ENCODE peak calls at places on chromosomes 16 and 17, in eight cellular contexts. One of them, this sample, is unnamed.

GRCh38 chr16:8788578-8789172 is 8.8 kb downstream of the TMEM186 start:
- DNase-seq in midbrain: no peak
- DNase-seq in naive thymus-derived CD8-positive, alpha-beta T cell: no peak
- DNase-seq in GM03348: no peak
- DNase-seq in ureter: no peak
- DNase-seq in hypothalamus: no peak
- DNase-seq in EL: no peak
- DNase-seq in IMR-90: no peak
- DNase-seq in this sample: no peak

GRCh38 chr17:12813680-12814079 is 24.4 kb downstream of the ARHGAP44 start:
- DNase-seq in midbrain: no peak
- DNase-seq in ureter: no peak
- DNase-seq in GM03348: no peak
- DNase-seq in EL: no peak
- DNase-seq in IMR-90: no peak
- DNase-seq in hypothalamus: no peak
- DNase-seq in naive thymus-derived CD8-positive, alpha-beta T cell: no peak
- DNase-seq in this sample: no peak

GRCh38 chr17:47257651-47258339 is 4.2 kb downstream of the ITGB3 start:
- DNase-seq in naive thymus-derived CD8-positive, alpha-beta T cell: no peak
- DNase-seq in GM03348: peak; percentile 83
- DNase-seq in EL: peak; percentile 89
- DNase-seq in hypothalamus: no peak
- DNase-seq in IMR-90: peak; percentile 72
- DNase-seq in midbrain: no peak
- DNase-seq in ureter: no peak
- DNase-seq in this sample: no peak

GRCh38 chr16:66364117-66364958 is 2.2 kb upstream of the CDH5 start:
- DNase-seq in midbrain: no peak
- DNase-seq in naive thymus-derived CD8-positive, alpha-beta T cell: no peak
- DNase-seq in GM03348: peak; percentile 68
- DNase-seq in IMR-90: no peak
- DNase-seq in EL: no peak
- DNase-seq in hypothalamus: no peak
- DNase-seq in ureter: peak; percentile 51
- DNase-seq in this sample: peak; percentile 65

GRCh38 chr17:36534881-36535668 is at the start of gene PIGW:
- DNase-seq in EL: peak; percentile 90
- DNase-seq in naive thymus-derived CD8-positive, alpha-beta T cell: peak; percentile 85
- DNase-seq in ureter: peak; percentile 90
- DNase-seq in IMR-90: peak; percentile 85
- DNase-seq in GM03348: peak; percentile 95
- DNase-seq in hypothalamus: peak; percentile 70
- DNase-seq in midbrain: peak; percentile 87
- DNase-seq in this sample: peak; percentile 84

GRCh38 chr16:85359147-85359822 is 247.0 kb upstream of the CIBAR2 start:
- DNase-seq in hypothalamus: no peak
- DNase-seq in GM03348: no peak
- DNase-seq in IMR-90: peak; percentile 34
- DNase-seq in ureter: no peak
- DNase-seq in naive thymus-derived CD8-positive, alpha-beta T cell: no peak
- DNase-seq in midbrain: no peak
- DNase-seq in EL: no peak
- DNase-seq in this sample: no peak

GRCh38 chr17:57110152-57110542 is 25.1 kb downstream of the AKAP1 start:
- DNase-seq in hypothalamus: no peak
- DNase-seq in ureter: peak; percentile 58
- DNase-seq in midbrain: peak; percentile 14
- DNase-seq in GM03348: no peak
- DNase-seq in EL: no peak
- DNase-seq in naive thymus-derived CD8-positive, alpha-beta T cell: no peak
- DNase-seq in IMR-90: no peak
- DNase-seq in this sample: peak; percentile 54

GRCh38 chr17:57442401-57442823 is 186.1 kb downstream of the MSI2 start:
- DNase-seq in GM03348: no peak
- DNase-seq in midbrain: no peak
- DNase-seq in EL: no peak
- DNase-seq in ureter: no peak
- DNase-seq in hypothalamus: no peak
- DNase-seq in IMR-90: peak; percentile 91
- DNase-seq in naive thymus-derived CD8-positive, alpha-beta T cell: no peak
- DNase-seq in this sample: no peak

GRCh38 chr17:38702900-38703741 is 2.0 kb upstream of the MLLT6 start:
- DNase-seq in midbrain: peak; percentile 44
- DNase-seq in hypothalamus: no peak
- DNase-seq in ureter: no peak
- DNase-seq in naive thymus-derived CD8-positive, alpha-beta T cell: peak; percentile 34
- DNase-seq in EL: no peak
- DNase-seq in IMR-90: no peak
- DNase-seq in GM03348: no peak
- DNase-seq in this sample: no peak

GRCh38 chr17:66975614-66976378 is 11.3 kb downstream of the CACNG4 start:
- DNase-seq in midbrain: no peak
- DNase-seq in hypothalamus: no peak
- DNase-seq in naive thymus-derived CD8-positive, alpha-beta T cell: no peak
- DNase-seq in GM03348: no peak
- DNase-seq in IMR-90: no peak
- DNase-seq in ureter: no peak
- DNase-seq in EL: no peak
- DNase-seq in this sample: no peak

GRCh38 chr16:3625911-3626732 is 14.7 kb upstream of the SLX4 start:
- DNase-seq in EL: no peak
- DNase-seq in IMR-90: no peak
- DNase-seq in hypothalamus: no peak
- DNase-seq in midbrain: no peak
- DNase-seq in naive thymus-derived CD8-positive, alpha-beta T cell: peak; percentile 45
- DNase-seq in GM03348: peak; percentile 46
- DNase-seq in ureter: no peak
- DNase-seq in this sample: no peak

GRCh38 chr16:52469775-52470174 is 77.2 kb downstream of the TOX3 start:
- DNase-seq in IMR-90: no peak
- DNase-seq in hypothalamus: no peak
- DNase-seq in midbrain: no peak
- DNase-seq in naive thymus-derived CD8-positive, alpha-beta T cell: no peak
- DNase-seq in GM03348: no peak
- DNase-seq in ureter: no peak
- DNase-seq in EL: no peak
- DNase-seq in this sample: no peak

GRCh38 chr16:31451681-31452351 is 7.5 kb upstream of the ARMC5 start:
- DNase-seq in naive thymus-derived CD8-positive, alpha-beta T cell: no peak
- DNase-seq in hypothalamus: no peak
- DNase-seq in GM03348: peak; percentile 76
- DNase-seq in IMR-90: peak; percentile 80
- DNase-seq in midbrain: peak; percentile 36
- DNase-seq in ureter: peak; percentile 82
- DNase-seq in EL: peak; percentile 74
- DNase-seq in this sample: no peak

GRCh38 chr17:17839792-17840707 is 3.3 kb upstream of the SREBF1 start:
- DNase-seq in ureter: peak; percentile 89
- DNase-seq in naive thymus-derived CD8-positive, alpha-beta T cell: peak; percentile 77
- DNase-seq in hypothalamus: peak; percentile 84
- DNase-seq in IMR-90: peak; percentile 78
- DNase-seq in midbrain: peak; percentile 92
- DNase-seq in EL: peak; percentile 95
- DNase-seq in GM03348: peak; percentile 97
- DNase-seq in this sample: peak; percentile 92

GRCh38 chr17:40061532-40062038 is 1.2 kb upstream of the THRA start:
- DNase-seq in IMR-90: no peak
- DNase-seq in hypothalamus: no peak
- DNase-seq in GM03348: no peak
- DNase-seq in midbrain: no peak
- DNase-seq in naive thymus-derived CD8-positive, alpha-beta T cell: no peak
- DNase-seq in EL: no peak
- DNase-seq in ureter: no peak
- DNase-seq in this sample: no peak

GRCh38 chr17:82153295-82153691 is 55.3 kb upstream of the FASN start:
- DNase-seq in EL: no peak
- DNase-seq in hypothalamus: no peak
- DNase-seq in IMR-90: no peak
- DNase-seq in GM03348: no peak
- DNase-seq in ureter: no peak
- DNase-seq in naive thymus-derived CD8-positive, alpha-beta T cell: peak; percentile 5
- DNase-seq in midbrain: no peak
- DNase-seq in this sample: no peak

GRCh38 chr17:83064732-83065659 is 14.4 kb upstream of the METRNL start:
- DNase-seq in hypothalamus: no peak
- DNase-seq in GM03348: no peak
- DNase-seq in ureter: peak; percentile 87
- DNase-seq in naive thymus-derived CD8-positive, alpha-beta T cell: no peak
- DNase-seq in EL: no peak
- DNase-seq in midbrain: no peak
- DNase-seq in IMR-90: no peak
- DNase-seq in this sample: peak; percentile 75

GRCh38 chr17:614637-615546 is 99.7 kb downstream of the VPS53 start:
- DNase-seq in midbrain: no peak
- DNase-seq in IMR-90: peak; percentile 72
- DNase-seq in ureter: no peak
- DNase-seq in GM03348: peak; percentile 46
- DNase-seq in naive thymus-derived CD8-positive, alpha-beta T cell: no peak
- DNase-seq in EL: peak; percentile 80
- DNase-seq in hypothalamus: no peak
- DNase-seq in this sample: no peak

GRCh38 chr17:17104494-17104893 is 62.2 kb downstream of the MPRIP start:
- DNase-seq in ureter: no peak
- DNase-seq in IMR-90: no peak
- DNase-seq in midbrain: peak; percentile 31
- DNase-seq in hypothalamus: peak; percentile 16
- DNase-seq in EL: no peak
- DNase-seq in GM03348: no peak
- DNase-seq in naive thymus-derived CD8-positive, alpha-beta T cell: no peak
- DNase-seq in this sample: no peak

GRCh38 chr16:49910761-49911160 is 54.8 kb upstream of the ZNF423 start:
- DNase-seq in midbrain: no peak
- DNase-seq in IMR-90: no peak
- DNase-seq in EL: no peak
- DNase-seq in naive thymus-derived CD8-positive, alpha-beta T cell: no peak
- DNase-seq in hypothalamus: no peak
- DNase-seq in GM03348: no peak
- DNase-seq in ureter: no peak
- DNase-seq in this sample: no peak

GRCh38 chr17:44970136-44970737 is 2.1 kb upstream of the C1QL1 start:
- DNase-seq in naive thymus-derived CD8-positive, alpha-beta T cell: no peak
- DNase-seq in GM03348: peak; percentile 62
- DNase-seq in EL: peak; percentile 44
- DNase-seq in ureter: no peak
- DNase-seq in IMR-90: no peak
- DNase-seq in hypothalamus: peak; percentile 19
- DNase-seq in midbrain: peak; percentile 25
- DNase-seq in this sample: no peak

GRCh38 chr16:85733155-85733838 is 17.6 kb downstream of the C16orf74 start:
- DNase-seq in midbrain: no peak
- DNase-seq in GM03348: no peak
- DNase-seq in hypothalamus: no peak
- DNase-seq in ureter: no peak
- DNase-seq in naive thymus-derived CD8-positive, alpha-beta T cell: no peak
- DNase-seq in EL: peak; percentile 43
- DNase-seq in IMR-90: no peak
- DNase-seq in this sample: no peak

GRCh38 chr16:268141-269053 is 7.3 kb downstream of the RGS11 start:
- DNase-seq in EL: no peak
- DNase-seq in GM03348: no peak
- DNase-seq in IMR-90: no peak
- DNase-seq in naive thymus-derived CD8-positive, alpha-beta T cell: no peak
- DNase-seq in midbrain: no peak
- DNase-seq in hypothalamus: no peak
- DNase-seq in ureter: no peak
- DNase-seq in this sample: no peak

GRCh38 chr17:58318065-58318481 is 10.5 kb downstream of the TSPOAP1 start:
- DNase-seq in GM03348: no peak
- DNase-seq in hypothalamus: no peak
- DNase-seq in IMR-90: no peak
- DNase-seq in ureter: peak; percentile 36
- DNase-seq in midbrain: no peak
- DNase-seq in naive thymus-derived CD8-positive, alpha-beta T cell: no peak
- DNase-seq in EL: no peak
- DNase-seq in this sample: no peak

GRCh38 chr17:63440127-63440769 is 5.9 kb downstream of the CYB561 start:
- DNase-seq in GM03348: no peak
- DNase-seq in ureter: no peak
- DNase-seq in naive thymus-derived CD8-positive, alpha-beta T cell: no peak
- DNase-seq in EL: no peak
- DNase-seq in hypothalamus: no peak
- DNase-seq in midbrain: no peak
- DNase-seq in IMR-90: no peak
- DNase-seq in this sample: no peak

GRCh38 chr16:2142942-2143868 is 5.2 kb upstream of the RAB26 start:
- DNase-seq in ureter: no peak
- DNase-seq in hypothalamus: no peak
- DNase-seq in GM03348: no peak
- DNase-seq in EL: no peak
- DNase-seq in naive thymus-derived CD8-positive, alpha-beta T cell: no peak
- DNase-seq in midbrain: no peak
- DNase-seq in IMR-90: no peak
- DNase-seq in this sample: no peak

GRCh38 chr17:7046127-7046724 is 2.3 kb upstream of the SLC16A11 start:
- DNase-seq in ureter: peak; percentile 91
- DNase-seq in naive thymus-derived CD8-positive, alpha-beta T cell: peak; percentile 22
- DNase-seq in GM03348: no peak
- DNase-seq in hypothalamus: no peak
- DNase-seq in midbrain: no peak
- DNase-seq in IMR-90: no peak
- DNase-seq in EL: no peak
- DNase-seq in this sample: peak; percentile 89

GRCh38 chr17:77535892-77536291 is 395.1 kb downstream of the SEC14L1 start:
- DNase-seq in ureter: no peak
- DNase-seq in midbrain: no peak
- DNase-seq in naive thymus-derived CD8-positive, alpha-beta T cell: no peak
- DNase-seq in hypothalamus: no peak
- DNase-seq in EL: no peak
- DNase-seq in GM03348: no peak
- DNase-seq in IMR-90: no peak
- DNase-seq in this sample: no peak

GRCh38 chr17:6823011-6823442 is 8.5 kb downstream of the TEKT1 start:
- DNase-seq in ureter: no peak
- DNase-seq in midbrain: no peak
- DNase-seq in naive thymus-derived CD8-positive, alpha-beta T cell: no peak
- DNase-seq in GM03348: peak; percentile 56
- DNase-seq in hypothalamus: no peak
- DNase-seq in IMR-90: peak; percentile 6
- DNase-seq in EL: peak; percentile 61
- DNase-seq in this sample: no peak

GRCh38 chr16:58001781-58002410 is 689 bp downstream of the USB1 start:
- DNase-seq in IMR-90: no peak
- DNase-seq in hypothalamus: no peak
- DNase-seq in EL: no peak
- DNase-seq in midbrain: no peak
- DNase-seq in GM03348: no peak
- DNase-seq in ureter: no peak
- DNase-seq in naive thymus-derived CD8-positive, alpha-beta T cell: no peak
- DNase-seq in this sample: no peak

GRCh38 chr16:77835111-77835510 is 46.7 kb downstream of the VAT1L start:
- DNase-seq in IMR-90: peak; percentile 23
- DNase-seq in hypothalamus: no peak
- DNase-seq in EL: no peak
- DNase-seq in GM03348: no peak
- DNase-seq in midbrain: no peak
- DNase-seq in ureter: no peak
- DNase-seq in naive thymus-derived CD8-positive, alpha-beta T cell: no peak
- DNase-seq in this sample: no peak

GRCh38 chr16:566475-567361 is at the start of gene NHLRC4:
- DNase-seq in ureter: peak; percentile 82
- DNase-seq in naive thymus-derived CD8-positive, alpha-beta T cell: peak; percentile 43
- DNase-seq in midbrain: no peak
- DNase-seq in IMR-90: peak; percentile 54
- DNase-seq in EL: peak; percentile 58
- DNase-seq in GM03348: peak; percentile 65
- DNase-seq in hypothalamus: no peak
- DNase-seq in this sample: peak; percentile 67

GRCh38 chr17:38891441-38891840 is 21.6 kb downstream of the LASP1 start:
- DNase-seq in midbrain: no peak
- DNase-seq in EL: no peak
- DNase-seq in naive thymus-derived CD8-positive, alpha-beta T cell: peak; percentile 57
- DNase-seq in GM03348: no peak
- DNase-seq in IMR-90: no peak
- DNase-seq in hypothalamus: no peak
- DNase-seq in ureter: no peak
- DNase-seq in this sample: no peak

GRCh38 chr17:45265823-45266222 is 3.9 kb upstream of the SPATA32 start:
- DNase-seq in EL: peak; percentile 92
- DNase-seq in GM03348: peak; percentile 86
- DNase-seq in hypothalamus: no peak
- DNase-seq in midbrain: no peak
- DNase-seq in ureter: no peak
- DNase-seq in naive thymus-derived CD8-positive, alpha-beta T cell: no peak
- DNase-seq in IMR-90: peak; percentile 87
- DNase-seq in this sample: no peak